ENCODE peak calls at places on chromosomes 11 and 22, in nine cellular contexts. One of them, this sample, is unnamed.

GRCh38 chr22:35070451-35071093 is 4.6 kb downstream of the ISX start:
- DNase-seq in stimulated activated CD8-positive, alpha-beta memory T cell treated with anti-CD3 and anti-CD28 coated beads, Interleukin-4, amount 100 ng/mL, for 4 hours: no peak
- DNase-seq in amniotic stem cell: no peak
- DNase-seq in stimulated activated CD4-positive, alpha-beta T cell treated with anti-CD3 and anti-CD28 coated beads, Interleukin-1b, Interleukin-23, amount 100 ng/mL, for 1 hour: no peak
- DNase-seq in hepatic stellate cell: no peak
- DNase-seq in NCI-H2081: no peak
- DNase-seq in HEK293T: no peak
- DNase-seq in SHP77 treated with DMSO at 0.1 percent for 48 hours: no peak
- DNase-seq in NCI-H1092 treated with DMSO at 0.1 percent for 48 hours: no peak
- DNase-seq in this sample: no peak

GRCh38 chr22:39316440-39317083 is 2.9 kb downstream of the RPL3 start:
- DNase-seq in stimulated activated CD8-positive, alpha-beta memory T cell treated with anti-CD3 and anti-CD28 coated beads, Interleukin-4, amount 100 ng/mL, for 4 hours: peak; percentile 57
- DNase-seq in amniotic stem cell: peak; percentile 77
- DNase-seq in stimulated activated CD4-positive, alpha-beta T cell treated with anti-CD3 and anti-CD28 coated beads, Interleukin-1b, Interleukin-23, amount 100 ng/mL, for 1 hour: peak; percentile 56
- DNase-seq in hepatic stellate cell: peak; percentile 85
- DNase-seq in NCI-H2081: peak; percentile 36
- DNase-seq in HEK293T: peak; percentile 60
- DNase-seq in SHP77 treated with DMSO at 0.1 percent for 48 hours: peak; percentile 34
- DNase-seq in NCI-H1092 treated with DMSO at 0.1 percent for 48 hours: peak; percentile 52
- DNase-seq in this sample: peak; percentile 85

GRCh38 chr11:114273890-114274635 is 22.1 kb upstream of the NNMT start:
- DNase-seq in stimulated activated CD8-positive, alpha-beta memory T cell treated with anti-CD3 and anti-CD28 coated beads, Interleukin-4, amount 100 ng/mL, for 4 hours: no peak
- DNase-seq in amniotic stem cell: no peak
- DNase-seq in stimulated activated CD4-positive, alpha-beta T cell treated with anti-CD3 and anti-CD28 coated beads, Interleukin-1b, Interleukin-23, amount 100 ng/mL, for 1 hour: no peak
- DNase-seq in hepatic stellate cell: no peak
- DNase-seq in NCI-H2081: no peak
- DNase-seq in HEK293T: no peak
- DNase-seq in SHP77 treated with DMSO at 0.1 percent for 48 hours: no peak
- DNase-seq in NCI-H1092 treated with DMSO at 0.1 percent for 48 hours: no peak
- DNase-seq in this sample: no peak

GRCh38 chr11:108319541-108320145 is 96.8 kb downstream of the ATM start:
- DNase-seq in stimulated activated CD8-positive, alpha-beta memory T cell treated with anti-CD3 and anti-CD28 coated beads, Interleukin-4, amount 100 ng/mL, for 4 hours: no peak
- DNase-seq in amniotic stem cell: peak; percentile 59
- DNase-seq in stimulated activated CD4-positive, alpha-beta T cell treated with anti-CD3 and anti-CD28 coated beads, Interleukin-1b, Interleukin-23, amount 100 ng/mL, for 1 hour: no peak
- DNase-seq in hepatic stellate cell: peak; percentile 15
- DNase-seq in NCI-H2081: no peak
- DNase-seq in HEK293T: no peak
- DNase-seq in SHP77 treated with DMSO at 0.1 percent for 48 hours: no peak
- DNase-seq in NCI-H1092 treated with DMSO at 0.1 percent for 48 hours: no peak
- DNase-seq in this sample: no peak

GRCh38 chr11:75236062-75236461 is 4.5 kb upstream of the TPBGL start:
- DNase-seq in stimulated activated CD8-positive, alpha-beta memory T cell treated with anti-CD3 and anti-CD28 coated beads, Interleukin-4, amount 100 ng/mL, for 4 hours: no peak
- DNase-seq in amniotic stem cell: no peak
- DNase-seq in stimulated activated CD4-positive, alpha-beta T cell treated with anti-CD3 and anti-CD28 coated beads, Interleukin-1b, Interleukin-23, amount 100 ng/mL, for 1 hour: no peak
- DNase-seq in hepatic stellate cell: no peak
- DNase-seq in NCI-H2081: no peak
- DNase-seq in HEK293T: no peak
- DNase-seq in SHP77 treated with DMSO at 0.1 percent for 48 hours: no peak
- DNase-seq in NCI-H1092 treated with DMSO at 0.1 percent for 48 hours: no peak
- DNase-seq in this sample: no peak

GRCh38 chr22:45317551-45318167 is 7.9 kb downstream of the FAM118A start:
- DNase-seq in stimulated activated CD8-positive, alpha-beta memory T cell treated with anti-CD3 and anti-CD28 coated beads, Interleukin-4, amount 100 ng/mL, for 4 hours: no peak
- DNase-seq in amniotic stem cell: no peak
- DNase-seq in stimulated activated CD4-positive, alpha-beta T cell treated with anti-CD3 and anti-CD28 coated beads, Interleukin-1b, Interleukin-23, amount 100 ng/mL, for 1 hour: no peak
- DNase-seq in hepatic stellate cell: no peak
- DNase-seq in NCI-H2081: no peak
- DNase-seq in HEK293T: peak; percentile 48
- DNase-seq in SHP77 treated with DMSO at 0.1 percent for 48 hours: peak; percentile 56
- DNase-seq in NCI-H1092 treated with DMSO at 0.1 percent for 48 hours: no peak
- DNase-seq in this sample: no peak

GRCh38 chr11:2691991-2692841 is 7.6 kb downstream of the KCNQ1OT1 start:
- DNase-seq in stimulated activated CD8-positive, alpha-beta memory T cell treated with anti-CD3 and anti-CD28 coated beads, Interleukin-4, amount 100 ng/mL, for 4 hours: no peak
- DNase-seq in amniotic stem cell: no peak
- DNase-seq in stimulated activated CD4-positive, alpha-beta T cell treated with anti-CD3 and anti-CD28 coated beads, Interleukin-1b, Interleukin-23, amount 100 ng/mL, for 1 hour: no peak
- DNase-seq in hepatic stellate cell: no peak
- DNase-seq in NCI-H2081: no peak
- DNase-seq in HEK293T: peak; percentile 30
- DNase-seq in SHP77 treated with DMSO at 0.1 percent for 48 hours: peak; percentile 12
- DNase-seq in NCI-H1092 treated with DMSO at 0.1 percent for 48 hours: peak; percentile 77
- DNase-seq in this sample: no peak

GRCh38 chr22:38313384-38313955 is 3.8 kb downstream of the CSNK1E start:
- DNase-seq in stimulated activated CD8-positive, alpha-beta memory T cell treated with anti-CD3 and anti-CD28 coated beads, Interleukin-4, amount 100 ng/mL, for 4 hours: no peak
- DNase-seq in amniotic stem cell: peak; percentile 67
- DNase-seq in stimulated activated CD4-positive, alpha-beta T cell treated with anti-CD3 and anti-CD28 coated beads, Interleukin-1b, Interleukin-23, amount 100 ng/mL, for 1 hour: no peak
- DNase-seq in hepatic stellate cell: peak; percentile 85
- DNase-seq in NCI-H2081: no peak
- DNase-seq in HEK293T: no peak
- DNase-seq in SHP77 treated with DMSO at 0.1 percent for 48 hours: no peak
- DNase-seq in NCI-H1092 treated with DMSO at 0.1 percent for 48 hours: no peak
- DNase-seq in this sample: peak; percentile 55

GRCh38 chr11:45215098-45215497 is 68.7 kb downstream of the PRDM11 start:
- DNase-seq in stimulated activated CD8-positive, alpha-beta memory T cell treated with anti-CD3 and anti-CD28 coated beads, Interleukin-4, amount 100 ng/mL, for 4 hours: no peak
- DNase-seq in amniotic stem cell: no peak
- DNase-seq in stimulated activated CD4-positive, alpha-beta T cell treated with anti-CD3 and anti-CD28 coated beads, Interleukin-1b, Interleukin-23, amount 100 ng/mL, for 1 hour: no peak
- DNase-seq in hepatic stellate cell: no peak
- DNase-seq in NCI-H2081: no peak
- DNase-seq in HEK293T: no peak
- DNase-seq in SHP77 treated with DMSO at 0.1 percent for 48 hours: no peak
- DNase-seq in NCI-H1092 treated with DMSO at 0.1 percent for 48 hours: no peak
- DNase-seq in this sample: no peak

GRCh38 chr11:128497057-128497957 is 90.1 kb downstream of the ETS1 start:
- DNase-seq in stimulated activated CD8-positive, alpha-beta memory T cell treated with anti-CD3 and anti-CD28 coated beads, Interleukin-4, amount 100 ng/mL, for 4 hours: no peak
- DNase-seq in amniotic stem cell: peak; percentile 89
- DNase-seq in stimulated activated CD4-positive, alpha-beta T cell treated with anti-CD3 and anti-CD28 coated beads, Interleukin-1b, Interleukin-23, amount 100 ng/mL, for 1 hour: no peak
- DNase-seq in hepatic stellate cell: peak; percentile 61
- DNase-seq in NCI-H2081: peak; percentile 37
- DNase-seq in HEK293T: no peak
- DNase-seq in SHP77 treated with DMSO at 0.1 percent for 48 hours: peak; percentile 42
- DNase-seq in NCI-H1092 treated with DMSO at 0.1 percent for 48 hours: peak; percentile 93
- DNase-seq in this sample: peak; percentile 71

GRCh38 chr22:17734197-17734596 is 40.1 kb downstream of the BID start:
- DNase-seq in stimulated activated CD8-positive, alpha-beta memory T cell treated with anti-CD3 and anti-CD28 coated beads, Interleukin-4, amount 100 ng/mL, for 4 hours: no peak
- DNase-seq in amniotic stem cell: no peak
- DNase-seq in stimulated activated CD4-positive, alpha-beta T cell treated with anti-CD3 and anti-CD28 coated beads, Interleukin-1b, Interleukin-23, amount 100 ng/mL, for 1 hour: no peak
- DNase-seq in hepatic stellate cell: peak; percentile 79
- DNase-seq in NCI-H2081: no peak
- DNase-seq in HEK293T: no peak
- DNase-seq in SHP77 treated with DMSO at 0.1 percent for 48 hours: no peak
- DNase-seq in NCI-H1092 treated with DMSO at 0.1 percent for 48 hours: no peak
- DNase-seq in this sample: no peak

GRCh38 chr22:36052505-36052941 is 23.9 kb upstream of the RBFOX2 start:
- DNase-seq in stimulated activated CD8-positive, alpha-beta memory T cell treated with anti-CD3 and anti-CD28 coated beads, Interleukin-4, amount 100 ng/mL, for 4 hours: no peak
- DNase-seq in amniotic stem cell: no peak
- DNase-seq in stimulated activated CD4-positive, alpha-beta T cell treated with anti-CD3 and anti-CD28 coated beads, Interleukin-1b, Interleukin-23, amount 100 ng/mL, for 1 hour: no peak
- DNase-seq in hepatic stellate cell: peak; percentile 65
- DNase-seq in NCI-H2081: no peak
- DNase-seq in HEK293T: no peak
- DNase-seq in SHP77 treated with DMSO at 0.1 percent for 48 hours: no peak
- DNase-seq in NCI-H1092 treated with DMSO at 0.1 percent for 48 hours: no peak
- DNase-seq in this sample: no peak

GRCh38 chr11:47668665-47669064 is 26.3 kb upstream of the MTCH2 start:
- DNase-seq in stimulated activated CD8-positive, alpha-beta memory T cell treated with anti-CD3 and anti-CD28 coated beads, Interleukin-4, amount 100 ng/mL, for 4 hours: no peak
- DNase-seq in amniotic stem cell: no peak
- DNase-seq in stimulated activated CD4-positive, alpha-beta T cell treated with anti-CD3 and anti-CD28 coated beads, Interleukin-1b, Interleukin-23, amount 100 ng/mL, for 1 hour: no peak
- DNase-seq in hepatic stellate cell: no peak
- DNase-seq in NCI-H2081: no peak
- DNase-seq in HEK293T: no peak
- DNase-seq in SHP77 treated with DMSO at 0.1 percent for 48 hours: no peak
- DNase-seq in NCI-H1092 treated with DMSO at 0.1 percent for 48 hours: no peak
- DNase-seq in this sample: no peak

GRCh38 chr11:102476812-102477211 is 24.2 kb upstream of the TMEM123 start:
- DNase-seq in stimulated activated CD8-positive, alpha-beta memory T cell treated with anti-CD3 and anti-CD28 coated beads, Interleukin-4, amount 100 ng/mL, for 4 hours: no peak
- DNase-seq in amniotic stem cell: no peak
- DNase-seq in stimulated activated CD4-positive, alpha-beta T cell treated with anti-CD3 and anti-CD28 coated beads, Interleukin-1b, Interleukin-23, amount 100 ng/mL, for 1 hour: no peak
- DNase-seq in hepatic stellate cell: no peak
- DNase-seq in NCI-H2081: peak; percentile 18
- DNase-seq in HEK293T: peak; percentile 29
- DNase-seq in SHP77 treated with DMSO at 0.1 percent for 48 hours: no peak
- DNase-seq in NCI-H1092 treated with DMSO at 0.1 percent for 48 hours: peak; percentile 4
- DNase-seq in this sample: no peak

GRCh38 chr11:117144477-117145392 is 648 bp downstream of the PAFAH1B2 start:
- DNase-seq in stimulated activated CD8-positive, alpha-beta memory T cell treated with anti-CD3 and anti-CD28 coated beads, Interleukin-4, amount 100 ng/mL, for 4 hours: no peak
- DNase-seq in amniotic stem cell: peak; percentile 73
- DNase-seq in stimulated activated CD4-positive, alpha-beta T cell treated with anti-CD3 and anti-CD28 coated beads, Interleukin-1b, Interleukin-23, amount 100 ng/mL, for 1 hour: no peak
- DNase-seq in hepatic stellate cell: peak; percentile 79
- DNase-seq in NCI-H2081: no peak
- DNase-seq in HEK293T: peak; percentile 67
- DNase-seq in SHP77 treated with DMSO at 0.1 percent for 48 hours: no peak
- DNase-seq in NCI-H1092 treated with DMSO at 0.1 percent for 48 hours: peak; percentile 67
- DNase-seq in this sample: peak; percentile 6

GRCh38 chr22:38501797-38502672 is 4.1 kb downstream of the DDX17 start:
- DNase-seq in stimulated activated CD8-positive, alpha-beta memory T cell treated with anti-CD3 and anti-CD28 coated beads, Interleukin-4, amount 100 ng/mL, for 4 hours: no peak
- DNase-seq in amniotic stem cell: no peak
- DNase-seq in stimulated activated CD4-positive, alpha-beta T cell treated with anti-CD3 and anti-CD28 coated beads, Interleukin-1b, Interleukin-23, amount 100 ng/mL, for 1 hour: no peak
- DNase-seq in hepatic stellate cell: no peak
- DNase-seq in NCI-H2081: no peak
- DNase-seq in HEK293T: no peak
- DNase-seq in SHP77 treated with DMSO at 0.1 percent for 48 hours: no peak
- DNase-seq in NCI-H1092 treated with DMSO at 0.1 percent for 48 hours: no peak
- DNase-seq in this sample: no peak

GRCh38 chr22:36286096-36286957 is 33.4 kb downstream of the APOL1 start:
- DNase-seq in stimulated activated CD8-positive, alpha-beta memory T cell treated with anti-CD3 and anti-CD28 coated beads, Interleukin-4, amount 100 ng/mL, for 4 hours: peak; percentile 27
- DNase-seq in amniotic stem cell: peak; percentile 35
- DNase-seq in stimulated activated CD4-positive, alpha-beta T cell treated with anti-CD3 and anti-CD28 coated beads, Interleukin-1b, Interleukin-23, amount 100 ng/mL, for 1 hour: peak; percentile 61
- DNase-seq in hepatic stellate cell: peak; percentile 83
- DNase-seq in NCI-H2081: peak; percentile 55
- DNase-seq in HEK293T: peak; percentile 96
- DNase-seq in SHP77 treated with DMSO at 0.1 percent for 48 hours: peak; percentile 11
- DNase-seq in NCI-H1092 treated with DMSO at 0.1 percent for 48 hours: peak; percentile 29
- DNase-seq in this sample: peak; percentile 42

GRCh38 chr11:66734215-66734614 is 5.2 kb upstream of the SPTBN2 start:
- DNase-seq in stimulated activated CD8-positive, alpha-beta memory T cell treated with anti-CD3 and anti-CD28 coated beads, Interleukin-4, amount 100 ng/mL, for 4 hours: no peak
- DNase-seq in amniotic stem cell: no peak
- DNase-seq in stimulated activated CD4-positive, alpha-beta T cell treated with anti-CD3 and anti-CD28 coated beads, Interleukin-1b, Interleukin-23, amount 100 ng/mL, for 1 hour: no peak
- DNase-seq in hepatic stellate cell: no peak
- DNase-seq in NCI-H2081: no peak
- DNase-seq in HEK293T: no peak
- DNase-seq in SHP77 treated with DMSO at 0.1 percent for 48 hours: no peak
- DNase-seq in NCI-H1092 treated with DMSO at 0.1 percent for 48 hours: no peak
- DNase-seq in this sample: no peak

GRCh38 chr11:63769719-63770443 is 1.3 kb upstream of the ZFTA start:
- DNase-seq in stimulated activated CD8-positive, alpha-beta memory T cell treated with anti-CD3 and anti-CD28 coated beads, Interleukin-4, amount 100 ng/mL, for 4 hours: no peak
- DNase-seq in amniotic stem cell: no peak
- DNase-seq in stimulated activated CD4-positive, alpha-beta T cell treated with anti-CD3 and anti-CD28 coated beads, Interleukin-1b, Interleukin-23, amount 100 ng/mL, for 1 hour: no peak
- DNase-seq in hepatic stellate cell: no peak
- DNase-seq in NCI-H2081: peak; percentile 32
- DNase-seq in HEK293T: no peak
- DNase-seq in SHP77 treated with DMSO at 0.1 percent for 48 hours: no peak
- DNase-seq in NCI-H1092 treated with DMSO at 0.1 percent for 48 hours: peak; percentile 41
- DNase-seq in this sample: no peak

GRCh38 chr11:47786373-47786772 is 19.2 kb upstream of the FNBP4 start:
- DNase-seq in stimulated activated CD8-positive, alpha-beta memory T cell treated with anti-CD3 and anti-CD28 coated beads, Interleukin-4, amount 100 ng/mL, for 4 hours: no peak
- DNase-seq in amniotic stem cell: no peak
- DNase-seq in stimulated activated CD4-positive, alpha-beta T cell treated with anti-CD3 and anti-CD28 coated beads, Interleukin-1b, Interleukin-23, amount 100 ng/mL, for 1 hour: no peak
- DNase-seq in hepatic stellate cell: no peak
- DNase-seq in NCI-H2081: no peak
- DNase-seq in HEK293T: no peak
- DNase-seq in SHP77 treated with DMSO at 0.1 percent for 48 hours: no peak
- DNase-seq in NCI-H1092 treated with DMSO at 0.1 percent for 48 hours: no peak
- DNase-seq in this sample: no peak

GRCh38 chr22:27930246-27931060 is 11.4 kb upstream of the PITPNB start:
- DNase-seq in stimulated activated CD8-positive, alpha-beta memory T cell treated with anti-CD3 and anti-CD28 coated beads, Interleukin-4, amount 100 ng/mL, for 4 hours: no peak
- DNase-seq in amniotic stem cell: no peak
- DNase-seq in stimulated activated CD4-positive, alpha-beta T cell treated with anti-CD3 and anti-CD28 coated beads, Interleukin-1b, Interleukin-23, amount 100 ng/mL, for 1 hour: no peak
- DNase-seq in hepatic stellate cell: no peak
- DNase-seq in NCI-H2081: no peak
- DNase-seq in HEK293T: no peak
- DNase-seq in SHP77 treated with DMSO at 0.1 percent for 48 hours: no peak
- DNase-seq in NCI-H1092 treated with DMSO at 0.1 percent for 48 hours: no peak
- DNase-seq in this sample: no peak

GRCh38 chr11:76574406-76574805 is 96.1 kb downstream of the LRRC32 start:
- DNase-seq in stimulated activated CD8-positive, alpha-beta memory T cell treated with anti-CD3 and anti-CD28 coated beads, Interleukin-4, amount 100 ng/mL, for 4 hours: no peak
- DNase-seq in amniotic stem cell: no peak
- DNase-seq in stimulated activated CD4-positive, alpha-beta T cell treated with anti-CD3 and anti-CD28 coated beads, Interleukin-1b, Interleukin-23, amount 100 ng/mL, for 1 hour: no peak
- DNase-seq in hepatic stellate cell: no peak
- DNase-seq in NCI-H2081: no peak
- DNase-seq in HEK293T: no peak
- DNase-seq in SHP77 treated with DMSO at 0.1 percent for 48 hours: no peak
- DNase-seq in NCI-H1092 treated with DMSO at 0.1 percent for 48 hours: no peak
- DNase-seq in this sample: no peak

GRCh38 chr11:121661796-121662508 is 209.2 kb upstream of the SORL1-AS1 start:
- DNase-seq in stimulated activated CD8-positive, alpha-beta memory T cell treated with anti-CD3 and anti-CD28 coated beads, Interleukin-4, amount 100 ng/mL, for 4 hours: no peak
- DNase-seq in amniotic stem cell: peak; percentile 20
- DNase-seq in stimulated activated CD4-positive, alpha-beta T cell treated with anti-CD3 and anti-CD28 coated beads, Interleukin-1b, Interleukin-23, amount 100 ng/mL, for 1 hour: no peak
- DNase-seq in hepatic stellate cell: peak; percentile 63
- DNase-seq in NCI-H2081: peak; percentile 58
- DNase-seq in HEK293T: no peak
- DNase-seq in SHP77 treated with DMSO at 0.1 percent for 48 hours: no peak
- DNase-seq in NCI-H1092 treated with DMSO at 0.1 percent for 48 hours: peak; percentile 45
- DNase-seq in this sample: no peak

GRCh38 chr11:35039076-35039475 is 99.9 kb upstream of the CD44 start:
- DNase-seq in stimulated activated CD8-positive, alpha-beta memory T cell treated with anti-CD3 and anti-CD28 coated beads, Interleukin-4, amount 100 ng/mL, for 4 hours: no peak
- DNase-seq in amniotic stem cell: no peak
- DNase-seq in stimulated activated CD4-positive, alpha-beta T cell treated with anti-CD3 and anti-CD28 coated beads, Interleukin-1b, Interleukin-23, amount 100 ng/mL, for 1 hour: no peak
- DNase-seq in hepatic stellate cell: no peak
- DNase-seq in NCI-H2081: no peak
- DNase-seq in HEK293T: no peak
- DNase-seq in SHP77 treated with DMSO at 0.1 percent for 48 hours: no peak
- DNase-seq in NCI-H1092 treated with DMSO at 0.1 percent for 48 hours: no peak
- DNase-seq in this sample: no peak

GRCh38 chr11:35009191-35009940 is 92.9 kb downstream of the PDHX start:
- DNase-seq in stimulated activated CD8-positive, alpha-beta memory T cell treated with anti-CD3 and anti-CD28 coated beads, Interleukin-4, amount 100 ng/mL, for 4 hours: no peak
- DNase-seq in amniotic stem cell: no peak
- DNase-seq in stimulated activated CD4-positive, alpha-beta T cell treated with anti-CD3 and anti-CD28 coated beads, Interleukin-1b, Interleukin-23, amount 100 ng/mL, for 1 hour: no peak
- DNase-seq in hepatic stellate cell: no peak
- DNase-seq in NCI-H2081: peak; percentile 47
- DNase-seq in HEK293T: peak; percentile 14
- DNase-seq in SHP77 treated with DMSO at 0.1 percent for 48 hours: no peak
- DNase-seq in NCI-H1092 treated with DMSO at 0.1 percent for 48 hours: no peak
- DNase-seq in this sample: no peak

GRCh38 chr11:72716291-72716690 is 35.9 kb downstream of the ARAP1 start:
- DNase-seq in stimulated activated CD8-positive, alpha-beta memory T cell treated with anti-CD3 and anti-CD28 coated beads, Interleukin-4, amount 100 ng/mL, for 4 hours: no peak
- DNase-seq in amniotic stem cell: no peak
- DNase-seq in stimulated activated CD4-positive, alpha-beta T cell treated with anti-CD3 and anti-CD28 coated beads, Interleukin-1b, Interleukin-23, amount 100 ng/mL, for 1 hour: no peak
- DNase-seq in hepatic stellate cell: no peak
- DNase-seq in NCI-H2081: peak; percentile 26
- DNase-seq in HEK293T: no peak
- DNase-seq in SHP77 treated with DMSO at 0.1 percent for 48 hours: no peak
- DNase-seq in NCI-H1092 treated with DMSO at 0.1 percent for 48 hours: peak; percentile 30
- DNase-seq in this sample: no peak

GRCh38 chr11:35740061-35740824 is 77.7 kb downstream of the TRIM44 start:
- DNase-seq in stimulated activated CD8-positive, alpha-beta memory T cell treated with anti-CD3 and anti-CD28 coated beads, Interleukin-4, amount 100 ng/mL, for 4 hours: no peak
- DNase-seq in amniotic stem cell: no peak
- DNase-seq in stimulated activated CD4-positive, alpha-beta T cell treated with anti-CD3 and anti-CD28 coated beads, Interleukin-1b, Interleukin-23, amount 100 ng/mL, for 1 hour: no peak
- DNase-seq in hepatic stellate cell: no peak
- DNase-seq in NCI-H2081: no peak
- DNase-seq in HEK293T: no peak
- DNase-seq in SHP77 treated with DMSO at 0.1 percent for 48 hours: no peak
- DNase-seq in NCI-H1092 treated with DMSO at 0.1 percent for 48 hours: no peak
- DNase-seq in this sample: no peak

GRCh38 chr11:32069361-32070058 is 21.4 kb upstream of the RCN1 start:
- DNase-seq in stimulated activated CD8-positive, alpha-beta memory T cell treated with anti-CD3 and anti-CD28 coated beads, Interleukin-4, amount 100 ng/mL, for 4 hours: no peak
- DNase-seq in amniotic stem cell: no peak
- DNase-seq in stimulated activated CD4-positive, alpha-beta T cell treated with anti-CD3 and anti-CD28 coated beads, Interleukin-1b, Interleukin-23, amount 100 ng/mL, for 1 hour: no peak
- DNase-seq in hepatic stellate cell: no peak
- DNase-seq in NCI-H2081: no peak
- DNase-seq in HEK293T: no peak
- DNase-seq in SHP77 treated with DMSO at 0.1 percent for 48 hours: no peak
- DNase-seq in NCI-H1092 treated with DMSO at 0.1 percent for 48 hours: no peak
- DNase-seq in this sample: no peak

GRCh38 chr22:42803454-42803853 is 53.6 kb downstream of the ARFGAP3 start:
- DNase-seq in stimulated activated CD8-positive, alpha-beta memory T cell treated with anti-CD3 and anti-CD28 coated beads, Interleukin-4, amount 100 ng/mL, for 4 hours: no peak
- DNase-seq in amniotic stem cell: no peak
- DNase-seq in stimulated activated CD4-positive, alpha-beta T cell treated with anti-CD3 and anti-CD28 coated beads, Interleukin-1b, Interleukin-23, amount 100 ng/mL, for 1 hour: no peak
- DNase-seq in hepatic stellate cell: no peak
- DNase-seq in NCI-H2081: peak; percentile 30
- DNase-seq in HEK293T: no peak
- DNase-seq in SHP77 treated with DMSO at 0.1 percent for 48 hours: peak; percentile 80
- DNase-seq in NCI-H1092 treated with DMSO at 0.1 percent for 48 hours: peak; percentile 79
- DNase-seq in this sample: no peak

This sample was measured in NCI-H460.